ENCODE peak calls at places on chromosomes 7 and 10, in six cellular contexts. One of them, this sample, is unnamed.

GRCh38 chr10:13987472-13987871 is 343.3 kb downstream of the FRMD4A start:
- DNase-seq in skeletal muscle cell: peak
- DNase-seq in activated naive CD8-positive, alpha-beta T cell treated with anti-CD3 and anti-CD28 coated beads, Interleukin-2, amount 50 U/mL, for 24 hours: no peak
- DNase-seq in non-pigmented ciliary epithelial cell: no peak
- DNase-seq in kidney epithelial cell: peak
- DNase-seq in NCI-H1092: no peak
- DNase-seq in this sample: no peak

GRCh38 chr10:62763155-62763554 is 41.4 kb upstream of the ADO start:
- DNase-seq in activated naive CD8-positive, alpha-beta T cell treated with anti-CD3 and anti-CD28 coated beads, Interleukin-2, amount 50 U/mL, for 24 hours: no peak
- DNase-seq in kidney epithelial cell: no peak
- DNase-seq in NCI-H1092: no peak
- DNase-seq in skeletal muscle cell: no peak
- DNase-seq in non-pigmented ciliary epithelial cell: no peak
- DNase-seq in this sample: no peak

GRCh38 chr7:64618785-64619456 is 47.0 kb upstream of the ZNF107 start:
- DNase-seq in activated naive CD8-positive, alpha-beta T cell treated with anti-CD3 and anti-CD28 coated beads, Interleukin-2, amount 50 U/mL, for 24 hours: no peak
- DNase-seq in NCI-H1092: peak
- DNase-seq in non-pigmented ciliary epithelial cell: peak
- DNase-seq in kidney epithelial cell: no peak
- DNase-seq in skeletal muscle cell: peak
- DNase-seq in this sample: peak

GRCh38 chr10:9096288-9096687 is 1041.8 kb downstream of the GATA3 start:
- DNase-seq in skeletal muscle cell: no peak
- DNase-seq in activated naive CD8-positive, alpha-beta T cell treated with anti-CD3 and anti-CD28 coated beads, Interleukin-2, amount 50 U/mL, for 24 hours: no peak
- DNase-seq in NCI-H1092: no peak
- DNase-seq in kidney epithelial cell: no peak
- DNase-seq in non-pigmented ciliary epithelial cell: no peak
- DNase-seq in this sample: no peak

GRCh38 chr7:91690541-91690940 is 190.0 kb downstream of the MTERF1 start:
- DNase-seq in NCI-H1092: no peak
- DNase-seq in kidney epithelial cell: no peak
- DNase-seq in skeletal muscle cell: no peak
- DNase-seq in non-pigmented ciliary epithelial cell: no peak
- DNase-seq in activated naive CD8-positive, alpha-beta T cell treated with anti-CD3 and anti-CD28 coated beads, Interleukin-2, amount 50 U/mL, for 24 hours: no peak
- DNase-seq in this sample: no peak

GRCh38 chr10:69025370-69025896 is 36.8 kb downstream of the KIFBP start:
- DNase-seq in activated naive CD8-positive, alpha-beta T cell treated with anti-CD3 and anti-CD28 coated beads, Interleukin-2, amount 50 U/mL, for 24 hours: no peak
- DNase-seq in kidney epithelial cell: no peak
- DNase-seq in non-pigmented ciliary epithelial cell: no peak
- DNase-seq in NCI-H1092: no peak
- DNase-seq in skeletal muscle cell: no peak
- DNase-seq in this sample: no peak

GRCh38 chr7:7911339-7911738 is 57.3 kb upstream of the GLCCI1 start:
- DNase-seq in kidney epithelial cell: peak
- DNase-seq in skeletal muscle cell: peak
- DNase-seq in non-pigmented ciliary epithelial cell: peak
- DNase-seq in activated naive CD8-positive, alpha-beta T cell treated with anti-CD3 and anti-CD28 coated beads, Interleukin-2, amount 50 U/mL, for 24 hours: no peak
- DNase-seq in NCI-H1092: no peak
- DNase-seq in this sample: no peak

GRCh38 chr7:40134428-40135423 is at the start of the genes MPLKIP and SUGCT:
- DNase-seq in non-pigmented ciliary epithelial cell: peak
- DNase-seq in kidney epithelial cell: peak
- DNase-seq in skeletal muscle cell: peak
- DNase-seq in activated naive CD8-positive, alpha-beta T cell treated with anti-CD3 and anti-CD28 coated beads, Interleukin-2, amount 50 U/mL, for 24 hours: peak
- DNase-seq in NCI-H1092: peak
- DNase-seq in this sample: peak

GRCh38 chr10:124677871-124678565 is 66.2 kb downstream of the FAM53B start:
- DNase-seq in kidney epithelial cell: no peak
- DNase-seq in non-pigmented ciliary epithelial cell: no peak
- DNase-seq in skeletal muscle cell: no peak
- DNase-seq in activated naive CD8-positive, alpha-beta T cell treated with anti-CD3 and anti-CD28 coated beads, Interleukin-2, amount 50 U/mL, for 24 hours: no peak
- DNase-seq in NCI-H1092: no peak
- DNase-seq in this sample: no peak

GRCh38 chr10:60423920-60424319 is 34.2 kb upstream of the ANK3 start:
- DNase-seq in activated naive CD8-positive, alpha-beta T cell treated with anti-CD3 and anti-CD28 coated beads, Interleukin-2, amount 50 U/mL, for 24 hours: no peak
- DNase-seq in skeletal muscle cell: no peak
- DNase-seq in non-pigmented ciliary epithelial cell: no peak
- DNase-seq in kidney epithelial cell: no peak
- DNase-seq in NCI-H1092: no peak
- DNase-seq in this sample: no peak

GRCh38 chr10:76141376-76141775 is 710.0 kb downstream of the LRMDA start:
- DNase-seq in NCI-H1092: no peak
- DNase-seq in kidney epithelial cell: no peak
- DNase-seq in skeletal muscle cell: no peak
- DNase-seq in non-pigmented ciliary epithelial cell: no peak
- DNase-seq in activated naive CD8-positive, alpha-beta T cell treated with anti-CD3 and anti-CD28 coated beads, Interleukin-2, amount 50 U/mL, for 24 hours: no peak
- DNase-seq in this sample: peak

GRCh38 chr7:79610301-79610700 is 156.8 kb upstream of the MAGI2 start:
- DNase-seq in NCI-H1092: no peak
- DNase-seq in activated naive CD8-positive, alpha-beta T cell treated with anti-CD3 and anti-CD28 coated beads, Interleukin-2, amount 50 U/mL, for 24 hours: no peak
- DNase-seq in non-pigmented ciliary epithelial cell: no peak
- DNase-seq in skeletal muscle cell: no peak
- DNase-seq in kidney epithelial cell: no peak
- DNase-seq in this sample: no peak

GRCh38 chr10:120486671-120487205 is 29.7 kb downstream of the PLPP4 start:
- DNase-seq in activated naive CD8-positive, alpha-beta T cell treated with anti-CD3 and anti-CD28 coated beads, Interleukin-2, amount 50 U/mL, for 24 hours: no peak
- DNase-seq in NCI-H1092: no peak
- DNase-seq in non-pigmented ciliary epithelial cell: no peak
- DNase-seq in kidney epithelial cell: no peak
- DNase-seq in skeletal muscle cell: no peak
- DNase-seq in this sample: no peak

GRCh38 chr10:61628875-61629513 is 33.7 kb upstream of the CABCOCO1 start:
- DNase-seq in NCI-H1092: no peak
- DNase-seq in activated naive CD8-positive, alpha-beta T cell treated with anti-CD3 and anti-CD28 coated beads, Interleukin-2, amount 50 U/mL, for 24 hours: no peak
- DNase-seq in kidney epithelial cell: peak
- DNase-seq in non-pigmented ciliary epithelial cell: peak
- DNase-seq in skeletal muscle cell: peak
- DNase-seq in this sample: no peak

GRCh38 chr10:16870331-16870730 is 53.1 kb upstream of the RSU1 start:
- DNase-seq in activated naive CD8-positive, alpha-beta T cell treated with anti-CD3 and anti-CD28 coated beads, Interleukin-2, amount 50 U/mL, for 24 hours: no peak
- DNase-seq in skeletal muscle cell: no peak
- DNase-seq in non-pigmented ciliary epithelial cell: no peak
- DNase-seq in NCI-H1092: no peak
- DNase-seq in kidney epithelial cell: no peak
- DNase-seq in this sample: no peak

GRCh38 chr7:36037121-36037662 is 115.9 kb upstream of the EEPD1 start:
- DNase-seq in non-pigmented ciliary epithelial cell: peak
- DNase-seq in NCI-H1092: no peak
- DNase-seq in skeletal muscle cell: peak
- DNase-seq in kidney epithelial cell: peak
- DNase-seq in activated naive CD8-positive, alpha-beta T cell treated with anti-CD3 and anti-CD28 coated beads, Interleukin-2, amount 50 U/mL, for 24 hours: no peak
- DNase-seq in this sample: no peak

GRCh38 chr10:103605359-103606156 is 112.1 kb downstream of the NEURL1 start:
- DNase-seq in NCI-H1092: no peak
- DNase-seq in activated naive CD8-positive, alpha-beta T cell treated with anti-CD3 and anti-CD28 coated beads, Interleukin-2, amount 50 U/mL, for 24 hours: peak
- DNase-seq in kidney epithelial cell: no peak
- DNase-seq in non-pigmented ciliary epithelial cell: no peak
- DNase-seq in skeletal muscle cell: no peak
- DNase-seq in this sample: no peak

GRCh38 chr7:44964384-44964830 is 14.4 kb downstream of the MYO1G start:
- DNase-seq in skeletal muscle cell: no peak
- DNase-seq in NCI-H1092: no peak
- DNase-seq in kidney epithelial cell: no peak
- DNase-seq in activated naive CD8-positive, alpha-beta T cell treated with anti-CD3 and anti-CD28 coated beads, Interleukin-2, amount 50 U/mL, for 24 hours: peak
- DNase-seq in non-pigmented ciliary epithelial cell: no peak
- DNase-seq in this sample: no peak

GRCh38 chr10:63260860-63261251 is 127.7 kb downstream of the NRBF2 start:
- DNase-seq in non-pigmented ciliary epithelial cell: no peak
- DNase-seq in skeletal muscle cell: no peak
- DNase-seq in activated naive CD8-positive, alpha-beta T cell treated with anti-CD3 and anti-CD28 coated beads, Interleukin-2, amount 50 U/mL, for 24 hours: no peak
- DNase-seq in kidney epithelial cell: no peak
- DNase-seq in NCI-H1092: no peak
- DNase-seq in this sample: no peak

GRCh38 chr10:89869180-89869579 is 167.8 kb downstream of the KIF20B start:
- DNase-seq in activated naive CD8-positive, alpha-beta T cell treated with anti-CD3 and anti-CD28 coated beads, Interleukin-2, amount 50 U/mL, for 24 hours: no peak
- DNase-seq in kidney epithelial cell: no peak
- DNase-seq in non-pigmented ciliary epithelial cell: no peak
- DNase-seq in skeletal muscle cell: no peak
- DNase-seq in NCI-H1092: no peak
- DNase-seq in this sample: no peak

GRCh38 chr7:142632291-142633134 is 116.8 kb upstream of the PRSS1 start:
- DNase-seq in kidney epithelial cell: no peak
- DNase-seq in NCI-H1092: peak
- DNase-seq in non-pigmented ciliary epithelial cell: no peak
- DNase-seq in activated naive CD8-positive, alpha-beta T cell treated with anti-CD3 and anti-CD28 coated beads, Interleukin-2, amount 50 U/mL, for 24 hours: peak
- DNase-seq in skeletal muscle cell: peak
- DNase-seq in this sample: peak

GRCh38 chr10:68348265-68348741 is 15.6 kb upstream of the PBLD start:
- DNase-seq in skeletal muscle cell: no peak
- DNase-seq in NCI-H1092: no peak
- DNase-seq in activated naive CD8-positive, alpha-beta T cell treated with anti-CD3 and anti-CD28 coated beads, Interleukin-2, amount 50 U/mL, for 24 hours: peak
- DNase-seq in non-pigmented ciliary epithelial cell: no peak
- DNase-seq in kidney epithelial cell: no peak
- DNase-seq in this sample: no peak

GRCh38 chr10:89207801-89208551 is 859 bp upstream of the CH25H start:
- DNase-seq in skeletal muscle cell: no peak
- DNase-seq in kidney epithelial cell: no peak
- DNase-seq in activated naive CD8-positive, alpha-beta T cell treated with anti-CD3 and anti-CD28 coated beads, Interleukin-2, amount 50 U/mL, for 24 hours: peak
- DNase-seq in non-pigmented ciliary epithelial cell: no peak
- DNase-seq in NCI-H1092: no peak
- DNase-seq in this sample: no peak

GRCh38 chr7:76054129-76055120 is 6.5 kb downstream of the MDH2 start:
- DNase-seq in NCI-H1092: no peak
- DNase-seq in skeletal muscle cell: peak
- DNase-seq in activated naive CD8-positive, alpha-beta T cell treated with anti-CD3 and anti-CD28 coated beads, Interleukin-2, amount 50 U/mL, for 24 hours: no peak
- DNase-seq in kidney epithelial cell: peak
- DNase-seq in non-pigmented ciliary epithelial cell: no peak
- DNase-seq in this sample: no peak

GRCh38 chr7:266851-267840 is 22.8 kb upstream of the FOXL3 start:
- DNase-seq in non-pigmented ciliary epithelial cell: no peak
- DNase-seq in activated naive CD8-positive, alpha-beta T cell treated with anti-CD3 and anti-CD28 coated beads, Interleukin-2, amount 50 U/mL, for 24 hours: no peak
- DNase-seq in skeletal muscle cell: no peak
- DNase-seq in kidney epithelial cell: no peak
- DNase-seq in NCI-H1092: peak
- DNase-seq in this sample: no peak

GRCh38 chr7:44226396-44226753 is 25.6 kb downstream of the YKT6 start:
- DNase-seq in NCI-H1092: no peak
- DNase-seq in kidney epithelial cell: no peak
- DNase-seq in activated naive CD8-positive, alpha-beta T cell treated with anti-CD3 and anti-CD28 coated beads, Interleukin-2, amount 50 U/mL, for 24 hours: no peak
- DNase-seq in skeletal muscle cell: no peak
- DNase-seq in non-pigmented ciliary epithelial cell: no peak
- DNase-seq in this sample: no peak

GRCh38 chr10:72061491-72061890 is 26.9 kb downstream of the SPOCK2 start:
- DNase-seq in non-pigmented ciliary epithelial cell: no peak
- DNase-seq in activated naive CD8-positive, alpha-beta T cell treated with anti-CD3 and anti-CD28 coated beads, Interleukin-2, amount 50 U/mL, for 24 hours: no peak
- DNase-seq in NCI-H1092: no peak
- DNase-seq in kidney epithelial cell: no peak
- DNase-seq in skeletal muscle cell: no peak
- DNase-seq in this sample: no peak

GRCh38 chr7:16479587-16479986 is 14.0 kb upstream of the SOSTDC1 start:
- DNase-seq in NCI-H1092: no peak
- DNase-seq in skeletal muscle cell: no peak
- DNase-seq in activated naive CD8-positive, alpha-beta T cell treated with anti-CD3 and anti-CD28 coated beads, Interleukin-2, amount 50 U/mL, for 24 hours: no peak
- DNase-seq in non-pigmented ciliary epithelial cell: peak
- DNase-seq in kidney epithelial cell: no peak
- DNase-seq in this sample: no peak

GRCh38 chr10:35165811-35166210 is 39.2 kb downstream of the CREM start:
- DNase-seq in non-pigmented ciliary epithelial cell: no peak
- DNase-seq in skeletal muscle cell: no peak
- DNase-seq in kidney epithelial cell: no peak
- DNase-seq in NCI-H1092: no peak
- DNase-seq in activated naive CD8-positive, alpha-beta T cell treated with anti-CD3 and anti-CD28 coated beads, Interleukin-2, amount 50 U/mL, for 24 hours: no peak
- DNase-seq in this sample: no peak

GRCh38 chr10:99984201-99984600 is 25.5 kb downstream of the DNMBP start:
- DNase-seq in skeletal muscle cell: no peak
- DNase-seq in non-pigmented ciliary epithelial cell: no peak
- DNase-seq in NCI-H1092: no peak
- DNase-seq in activated naive CD8-positive, alpha-beta T cell treated with anti-CD3 and anti-CD28 coated beads, Interleukin-2, amount 50 U/mL, for 24 hours: no peak
- DNase-seq in kidney epithelial cell: no peak
- DNase-seq in this sample: no peak

This sample was measured in NCI-H748 treated with DMSO at 0.1 percent for 48 hours.